ENCODE peak calls at places on chromosomes 4 and X, in five cellular contexts. R, X, I, V and A are unnamed samples. For H3K4me1, the result is how much of the 10 kb centered on the place peaks cover.

GRCh38 chr4:153476829-153477574 is 10.8 kb downstream of the TMEM131L start:
- DNase-seq in I (no peak), X (no peak), R (no peak), V (no peak), A (no peak)

GRCh38 chrX:109389917-109390316 is 92.0 kb downstream of the GUCY2F start:
- DNase-seq in V (no peak), I (no peak), R (no peak), X (no peak), A (no peak)

GRCh38 chr4:94934201-94934600 is 176.4 kb downstream of the BMPR1B start:
- DNase-seq in X (peak), I (no peak), V (no peak), R (no peak), A (no peak)

GRCh38 chr4:93337196-93337595 is 491.4 kb upstream of the ATOH1 start:
- DNase-seq in I (no peak), X (no peak), V (no peak), R (no peak), A (no peak)

GRCh38 chrX:11435568-11435967 is 142.4 kb downstream of the AMELX start:
- DNase-seq in V (no peak), I (no peak), X (no peak), R (no peak), A (no peak)

GRCh38 chr4:86556791-86557415 is 37.2 kb upstream of the PTPN13 start:
- DNase-seq in X (no peak), V (no peak), R (no peak), I (no peak), A (no peak)

GRCh38 chrX:66728818-66729271 is 90.0 kb upstream of the EDA2R start:
- DNase-seq in R (peak), I (peak), X (peak), V (peak), A (peak)

GRCh38 chr4:82561745-82562552 is at the start of gene TMEM150C:
- DNase-seq in V (no peak), I (no peak), R (no peak), X (peak), A (peak)

GRCh38 chr4:98113005-98113404 is 30.3 kb downstream of the STPG2 start:
- DNase-seq in V (no peak), X (peak), R (no peak), I (no peak), A (no peak)

GRCh38 chr4:105972946-105973621 is 77.8 kb downstream of the NPNT start:
- DNase-seq in X (no peak), I (no peak), R (no peak), V (no peak), A (no peak)

GRCh38 chr4:41177016-41177415 is 37.3 kb downstream of the APBB2 start:
- DNase-seq in X (peak), V (no peak), R (peak), I (no peak), A (no peak)

GRCh38 chrX:3638280-3638873 is 75.1 kb downstream of the PRKX start:
- DNase-seq in R (peak), X (peak), V (no peak), I (no peak), A (peak)

GRCh38 chr4:3413675-3414420 is 27.9 kb upstream of the HGFAC start:
- DNase-seq in I (peak), V (no peak), X (no peak), R (no peak), A (no peak)

DNA sequence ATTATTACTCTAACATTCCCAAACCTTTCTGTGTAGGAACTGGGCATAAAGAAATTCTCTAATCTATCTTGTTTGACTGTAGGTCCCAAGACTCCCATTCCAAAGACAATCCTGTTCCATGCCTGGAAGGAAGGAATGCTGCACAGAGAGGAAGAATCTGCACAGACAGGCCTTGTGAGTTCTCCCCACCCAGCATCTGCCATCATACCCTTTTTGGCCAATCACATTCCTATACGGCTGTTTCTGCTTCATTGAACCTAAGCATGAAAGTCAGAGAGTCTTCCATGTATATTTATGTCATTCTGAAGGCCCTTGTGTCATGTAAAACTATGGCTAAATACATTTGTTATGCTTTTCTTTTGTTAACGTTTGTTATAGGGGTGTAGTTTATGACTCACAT is 667.7 kb upstream of the IGFBP7 start:
- DNase-seq in X (no peak), I (no peak), R (no peak), V (no peak), A (no peak)
- TF ChIP-seq CTCF in X (no peak), I (no peak), R (no peak), V (no peak), A (no peak)

GRCh38 chrX:68684291-68684918 is 36.9 kb downstream of the STARD8 start:
- DNase-seq in I (peak), V (no peak), R (no peak), X (no peak), A (peak)
- H3K4me1 ChIP-seq in I (under half), V (under half), R (under half), X (under half), A (under half)

DNA sequence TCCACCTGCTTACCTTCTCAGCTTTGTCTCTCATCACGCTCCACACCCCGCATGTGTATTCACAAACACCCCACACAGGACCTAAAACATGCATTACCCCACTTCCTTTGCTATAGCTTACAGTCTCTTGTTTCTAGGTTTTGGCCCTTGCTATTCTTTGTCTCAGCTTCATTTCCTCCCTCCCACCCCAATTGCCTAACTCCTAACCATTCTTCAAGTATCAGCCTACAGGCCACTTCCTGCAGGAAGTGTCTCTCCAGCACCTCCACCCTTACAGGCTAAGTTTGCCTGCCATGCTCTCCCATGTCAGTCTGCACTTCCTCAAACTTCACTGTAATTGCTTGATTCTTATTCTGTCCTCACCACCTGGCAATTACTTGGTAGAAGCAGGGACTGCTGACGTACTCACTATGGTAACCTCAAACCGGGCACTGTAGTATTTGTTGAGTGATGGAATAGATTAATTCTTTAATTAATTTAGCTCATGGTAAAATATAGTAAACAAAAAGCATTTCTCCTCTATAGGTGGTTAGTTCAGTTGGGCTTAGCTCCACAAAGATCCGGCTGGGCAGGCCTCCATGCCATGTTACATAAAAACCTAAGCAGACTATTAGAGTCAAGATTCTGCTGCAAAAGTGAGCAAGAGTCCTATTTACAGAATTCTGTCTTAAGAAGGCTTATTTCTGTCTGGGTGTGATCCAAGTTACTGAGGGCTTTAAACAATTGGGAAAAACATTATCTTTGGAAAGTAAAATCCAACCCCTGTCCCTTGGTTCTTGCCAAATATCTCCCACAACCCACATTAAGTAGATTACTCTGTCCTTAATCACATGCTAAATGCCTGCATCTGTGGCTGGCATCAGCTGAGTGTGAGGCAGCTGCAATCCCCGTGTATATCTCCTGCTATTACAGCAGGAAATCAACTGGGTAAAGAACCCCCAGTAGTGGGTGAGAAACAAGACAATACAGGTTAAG is 124.7 kb upstream of the CPEB2 start:
- DNase-seq in R (no peak), X (no peak), I (no peak), V (peak), A (peak)
- H3K27ac ChIP-seq in R (no peak), X (no peak), I (peak), V (peak), A (peak)

GRCh38 chrX:149916745-149917392 is 12.5 kb upstream of the HSFX4 start:
- DNase-seq in R (no peak), I (no peak), X (no peak), V (no peak), A (no peak)
- TF ChIP-seq CTCF in R (no peak), I (no peak), X (no peak), V (no peak), A (no peak)